ENCODE peak calls at places on chromosomes 1 and 21, in nine cellular contexts. U is heart left ventricle; W is PC-3; X is spleen; F is psoas muscle; V is ovary; S is CD4-positive, CD25-positive, alpha-beta regulatory T cell; G is MG63; I is adipocyte. C is an unnamed sample.

GRCh38 chr1:19096036-19096833 is 113.8 kb downstream of the UBR4 start:
- DNase-seq in U (no peak), W (peak; percentile 74), X (no peak), F (peak; percentile 29), V (no peak), S (peak; percentile 39), G (no peak), I (no peak), C (peak; percentile 87)

GRCh38 chr1:152018537-152018936 is 18.3 kb downstream of the S100A11 start:
- DNase-seq in U (no peak), W (peak; percentile 37), X (no peak), F (no peak), V (no peak), S (peak; percentile 48), G (no peak), I (peak; percentile 39), C (no peak)

GRCh38 chr1:17569200-17570139 is 30.0 kb downstream of the ARHGEF10L start:
- DNase-seq in U (peak; percentile 81), W (peak; percentile 86), X (no peak), F (peak; percentile 82), V (peak; percentile 84), S (no peak), G (peak; percentile 81), I (peak; percentile 91), C (no peak)

GRCh38 chr1:106290805-106291537 is 765.5 kb upstream of the PRMT6 start:
- DNase-seq in U (no peak), W (no peak), X (no peak), F (no peak), V (no peak), S (no peak), G (peak; percentile 59), I (peak; percentile 14), C (no peak)

GRCh38 chr1:213327318-213327667 is 276.3 kb downstream of the RPS6KC1 start:
- DNase-seq in U (no peak), W (peak; percentile 25), X (no peak), F (peak; percentile 31), V (no peak), S (no peak), G (peak; percentile 57), I (peak; percentile 75), C (no peak)

GRCh38 chr1:236734141-236734765 is 48.0 kb downstream of the ACTN2 start:
- DNase-seq in U (no peak), W (no peak), X (no peak), F (no peak), V (no peak), S (no peak), G (no peak), I (no peak), C (no peak)

GRCh38 chr1:155177918-155178281 is 4.3 kb downstream of the TRIM46 start:
- DNase-seq in U (peak; percentile 51), W (no peak), X (peak; percentile 72), F (no peak), V (peak; percentile 29), S (no peak), G (no peak), I (no peak), C (no peak)

GRCh38 chr21:43986544-43987451 is 25.3 kb upstream of the TRAPPC10 start:
- DNase-seq in U (no peak), W (no peak), X (no peak), F (no peak), V (no peak), S (no peak), G (no peak), I (no peak), C (no peak)

GRCh38 chr1:111183681-111184080 is 16.8 kb downstream of the DENND2D start:
- DNase-seq in U (no peak), W (no peak), X (no peak), F (no peak), V (no peak), S (no peak), G (no peak), I (peak; percentile 18), C (peak; percentile 42)

GRCh38 chr1:111179968-111180533 is 20.4 kb downstream of the DENND2D start:
- DNase-seq in U (no peak), W (no peak), X (no peak), F (no peak), V (no peak), S (no peak), G (no peak), I (no peak), C (no peak)

GRCh38 chr1:111182052-111182451 is 18.4 kb downstream of the DENND2D start:
- DNase-seq in U (no peak), W (no peak), X (no peak), F (no peak), V (no peak), S (no peak), G (no peak), I (no peak), C (no peak)

DNA sequence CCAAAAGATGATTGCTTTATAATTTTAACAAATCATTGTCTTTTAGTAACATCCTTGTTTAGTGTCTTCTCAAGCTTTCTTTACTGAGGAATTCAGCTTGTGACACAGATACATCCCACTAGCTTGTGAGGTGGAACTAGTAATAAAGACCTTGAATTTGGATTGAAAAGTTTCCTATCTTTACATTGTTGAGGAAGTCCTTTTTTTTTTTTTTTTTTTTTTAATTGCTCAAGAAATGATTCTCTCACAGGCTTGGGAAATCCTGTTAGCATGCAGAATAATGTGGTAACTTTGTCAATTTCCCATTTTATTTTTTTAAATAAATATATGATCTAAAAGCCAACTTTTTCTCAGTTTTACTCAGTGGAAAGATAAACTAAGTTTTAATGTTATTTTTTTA is 15.8 kb downstream of the DENND2D start:
- DNase-seq in U (no peak), W (no peak), X (no peak), F (no peak), V (no peak), S (no peak), G (no peak), I (no peak), C (no peak)
- H3K36me3 ChIP-seq in U (peaks cover 50% of the 10 kb centered on the region), W (peaks cover 23% of the 10 kb centered on the region), X (peaks cover 93% of the 10 kb centered on the region), F (peaks cover 78% of the 10 kb centered on the region), V (no peaks in the 10 kb centered on the region), S (peaks cover 66% of the 10 kb centered on the region), G (peaks cover 67% of the 10 kb centered on the region), I (peaks cover 78% of the 10 kb centered on the region), C (peaks cover 16% of the 10 kb centered on the region)

DNA sequence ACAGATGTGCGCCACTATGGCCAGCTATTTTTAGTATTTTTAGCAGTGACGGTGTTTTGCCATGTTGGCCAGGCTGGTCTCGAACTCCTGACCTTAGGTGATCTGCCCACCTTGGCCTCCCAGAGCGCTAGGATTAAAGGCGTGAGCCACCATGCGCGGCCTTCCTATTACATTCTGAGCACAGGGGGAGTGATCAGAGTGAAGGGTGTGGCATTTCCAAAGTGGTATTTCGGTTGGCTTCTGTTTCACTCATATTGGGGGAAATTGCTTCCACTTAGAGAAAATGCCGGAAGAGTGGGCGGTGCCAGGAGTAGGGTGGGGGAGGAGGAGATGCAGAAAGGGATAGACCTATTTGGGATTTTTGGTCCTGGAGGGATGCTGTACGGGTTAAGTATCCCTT is 4.3 kb downstream of the PIK3CD start:
- DNase-seq in U (no peak), W (no peak), X (no peak), F (no peak), V (no peak), S (no peak), G (no peak), I (no peak), C (no peak)
- H3K4me3 ChIP-seq in U (no peak overlapping the region), W (no peak overlapping the region), X (no peak overlapping the region), F (no peak overlapping the region), V (no peak overlapping the region), S (peak overlapping the region; percentile 19), G (no peak overlapping the region), I (no peak overlapping the region), C (no peak overlapping the region)

DNA sequence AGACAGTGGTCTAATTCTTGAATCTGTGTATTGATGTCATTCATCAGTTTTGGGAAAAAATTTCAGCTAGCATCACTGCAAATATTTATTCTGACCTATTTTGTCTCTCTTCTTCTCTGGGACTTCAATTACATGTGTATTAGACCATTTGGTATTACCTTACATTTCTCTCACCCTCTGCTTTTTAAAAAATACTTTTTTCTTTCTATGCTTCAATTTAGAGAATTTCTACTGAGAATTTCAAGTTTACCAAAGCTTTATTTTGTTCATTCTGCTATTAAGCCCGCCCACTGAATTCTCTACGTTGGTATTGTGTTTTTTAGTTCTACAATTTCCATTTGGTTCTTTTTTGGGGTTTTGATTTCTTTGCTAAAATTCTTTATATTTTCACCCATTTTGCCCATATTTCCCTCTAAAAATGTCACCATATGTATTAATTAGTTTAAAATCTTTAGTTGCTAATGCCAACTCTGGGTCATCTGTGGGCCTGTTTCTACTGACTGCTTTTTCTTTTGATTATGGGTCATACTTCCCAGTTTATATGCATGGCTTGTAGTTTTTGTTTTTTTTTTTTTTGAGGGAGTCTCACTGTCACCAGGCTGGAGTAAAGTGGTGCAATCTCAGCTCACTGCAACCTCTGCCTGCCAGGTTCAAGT is 212.0 kb downstream of the DYRK1A start:
- DNase-seq in U (no peak), W (no peak), X (no peak), F (no peak), V (no peak), S (no peak), G (no peak), I (no peak), C (no peak)
- H3K9me3 ChIP-seq in U (peaks cover 16% of the 10 kb centered on the region), W (peaks cover 13% of the 10 kb centered on the region), X (peaks cover 24% of the 10 kb centered on the region), F (peaks cover 13% of the 10 kb centered on the region), V (no peaks in the 10 kb centered on the region), S (peaks cover 11% of the 10 kb centered on the region), G (peaks cover 7% of the 10 kb centered on the region), I (peaks cover 14% of the 10 kb centered on the region), C (no peaks in the 10 kb centered on the region)

GRCh38 chr1:117093091-117093534 is 28.4 kb downstream of the TRIM45 start:
- DNase-seq in U (no peak), W (peak; percentile 84), X (no peak), F (peak; percentile 62), V (peak; percentile 42), S (peak; percentile 22), G (peak; percentile 96), I (peak; percentile 97), C (no peak)

GRCh38 chr1:117096871-117097842 is 24.4 kb downstream of the TRIM45 start:
- DNase-seq in U (no peak), W (no peak), X (no peak), F (no peak), V (no peak), S (no peak), G (no peak), I (peak; percentile 57), C (no peak)

GRCh38 chr1:117095237-117095636 is 26.3 kb downstream of the TRIM45 start:
- DNase-seq in U (no peak), W (no peak), X (no peak), F (no peak), V (no peak), S (no peak), G (no peak), I (peak; percentile 14), C (no peak)

GRCh38 chr1:117092594-117092993 is 29.0 kb downstream of the TRIM45 start:
- DNase-seq in U (no peak), W (no peak), X (no peak), F (no peak), V (no peak), S (no peak), G (no peak), I (peak; percentile 7), C (no peak)

DNA sequence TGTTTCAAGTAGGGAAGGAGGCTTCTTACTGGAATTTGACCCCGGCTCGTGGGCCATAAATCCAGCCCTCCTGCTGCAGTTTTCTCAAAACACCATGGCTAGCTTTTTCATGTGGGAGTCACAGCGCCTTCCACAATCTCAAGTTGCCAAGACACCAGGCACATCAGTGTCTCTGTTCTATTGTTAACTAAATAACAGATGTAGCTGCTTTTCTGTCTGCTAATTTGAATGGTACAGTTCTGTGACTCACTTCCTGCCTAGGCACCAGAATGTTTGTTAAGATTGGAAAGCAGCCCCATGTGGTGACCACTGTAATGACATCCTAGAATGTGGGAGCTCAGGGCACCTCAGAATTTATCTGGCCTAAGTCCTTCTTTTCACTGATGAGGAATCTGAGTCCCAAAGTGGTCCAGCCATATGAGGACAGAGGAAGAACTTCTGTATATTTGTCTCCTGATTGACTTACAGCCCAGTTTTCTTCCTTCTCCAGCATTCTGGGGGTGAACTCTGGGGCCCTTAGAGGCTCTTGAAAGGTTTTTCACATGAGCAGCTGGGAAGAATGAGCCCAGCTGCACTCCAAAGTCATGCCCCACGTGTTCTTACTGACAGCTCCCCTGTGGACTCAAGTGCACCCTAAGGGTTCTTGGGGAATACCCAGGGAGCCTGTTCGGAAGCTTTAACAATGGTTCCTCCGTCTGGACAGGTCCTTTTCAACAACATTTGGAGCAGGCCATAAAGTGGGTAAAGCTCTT is 27.5 kb downstream of the TRIM45 start:
- DNase-seq in U (no peak), W (peak; percentile 52), X (no peak), F (no peak), V (no peak), S (peak; percentile 75), G (peak; percentile 62), I (peak; percentile 65), C (no peak)
- H3K36me3 ChIP-seq in U (no peaks in the 10 kb centered on the region), W (peaks cover 41% of the 10 kb centered on the region), X (peaks cover 100% of the 10 kb centered on the region), F (peaks cover 9% of the 10 kb centered on the region), V (no peaks in the 10 kb centered on the region), S (peaks cover 82% of the 10 kb centered on the region), G (peaks cover 74% of the 10 kb centered on the region), I (peaks cover 37% of the 10 kb centered on the region), C (peaks cover 95% of the 10 kb centered on the region)

C was measured in HAP-1.